ENCODE peak calls at places on chromosomes 11 and 22, in eight cellular contexts. Q is H9; W is tibial artery; S is activated CD8-positive, alpha-beta memory T cell treated with anti-CD3 and anti-CD28 coated beads, Interleukin-2, amount 50 U/mL, for 48 hours; D is mucosa of gallbladder; N is progenitor cell of endocrine pancreas; K is tibial nerve; M is CD8-positive, alpha-beta T cell. P is an unnamed sample.

GRCh38 chr22:30216710-30217109 is 29.8 kb downstream of the LIF start:
- DNase-seq in M (no peak), W (no peak), N (no peak), K (no peak), D (no peak), Q (no peak), S (no peak), P (no peak)

GRCh38 chr22:39908737-39909136 is 7.9 kb downstream of the GRAP2 start:
- DNase-seq in D (no peak), Q (no peak), M (peak; percentile 53), N (no peak), S (no peak), K (no peak), W (no peak), P (peak; percentile 26)

GRCh38 chr11:14054708-14055107 is 92.2 kb downstream of the SPON1 start:
- DNase-seq in K (no peak), S (no peak), D (peak; percentile 46), M (no peak), N (no peak), W (no peak), Q (no peak), P (no peak)

GRCh38 chr22:28799834-28800307 is 498 bp downstream of the XBP1 start:
- DNase-seq in M (peak; percentile 33), K (peak; percentile 40), W (peak; percentile 85), D (peak; percentile 63), S (peak; percentile 76), Q (peak; percentile 46), N (peak; percentile 11), P (peak; percentile 17)

GRCh38 chr11:65559951-65560537 is 1.9 kb upstream of the LTBP3 start:
- DNase-seq in D (peak; percentile 43), N (no peak), W (peak; percentile 72), M (no peak), Q (peak; percentile 63), S (no peak), K (no peak), P (no peak)

GRCh38 chr11:96037267-96037990 is 113.5 kb upstream of the MTMR2 start:
- DNase-seq in K (no peak), Q (no peak), M (no peak), N (no peak), W (no peak), D (no peak), S (no peak), P (no peak)

GRCh38 chr11:102560555-102561011 is 30.0 kb upstream of the MMP7 start:
- DNase-seq in S (no peak), N (no peak), M (no peak), W (no peak), K (no peak), Q (no peak), D (no peak), P (no peak)

GRCh38 chr11:61904539-61905048 is 12.8 kb downstream of the RAB3IL1 start:
- DNase-seq in N (no peak), W (no peak), Q (peak; percentile 86), D (peak; percentile 35), M (no peak), S (no peak), K (no peak), P (no peak)

GRCh38 chr11:1225386-1226225 is 2.7 kb downstream of the MUC5B start:
- DNase-seq in N (no peak), Q (peak; percentile 31), M (no peak), D (no peak), W (peak; percentile 60), K (no peak), S (no peak), P (no peak)

GRCh38 chr22:32620992-32621391 is 146.4 kb downstream of the FBXO7 start:
- DNase-seq in Q (no peak), D (no peak), N (no peak), M (no peak), S (no peak), W (no peak), K (no peak), P (no peak)

GRCh38 chr11:36492724-36493304 is 17.3 kb downstream of the TRAF6 start:
- DNase-seq in M (peak; percentile 23), D (peak; percentile 20), Q (no peak), W (no peak), N (no peak), K (no peak), S (no peak), P (no peak)

GRCh38 chr11:111633756-111634362 is 31.6 kb downstream of the SIK2 start:
- DNase-seq in N (no peak), M (no peak), W (no peak), S (no peak), Q (no peak), D (no peak), K (no peak), P (no peak)

GRCh38 chr11:63523151-63523550 is 13.5 kb upstream of the PLAAT4 start:
- DNase-seq in S (no peak), D (no peak), K (no peak), Q (no peak), M (no peak), W (no peak), N (no peak), P (no peak)

GRCh38 chr22:48918585-48919186 is 909.0 kb downstream of the BRD1 start:
- DNase-seq in M (no peak), D (no peak), S (peak; percentile 6), K (no peak), W (no peak), N (no peak), Q (peak; percentile 12), P (no peak)

GRCh38 chr22:45210577-45211431 is 29.9 kb downstream of the KIAA0930 start:
- DNase-seq in M (no peak), K (no peak), W (no peak), N (no peak), S (no peak), Q (no peak), D (no peak), P (no peak)

GRCh38 chr11:47087801-47088200 is 88.9 kb downstream of the ARFGAP2 start:
- DNase-seq in K (no peak), S (no peak), D (no peak), M (no peak), Q (no peak), N (no peak), W (no peak), P (no peak)

GRCh38 chr11:69448471-69449284 is 32.8 kb upstream of the LINC01488 start:
- DNase-seq in M (no peak), S (no peak), Q (no peak), W (peak; percentile 45), N (no peak), K (no peak), D (no peak), P (no peak)

GRCh38 chr11:70399681-70400112 is 1.4 kb downstream of the CTTN start:
- DNase-seq in N (no peak), D (peak; percentile 89), K (peak; percentile 50), W (peak; percentile 96), S (no peak), Q (peak; percentile 58), M (no peak), P (no peak)

GRCh38 chr11:36228689-36229088 is 60.5 kb downstream of the COMMD9 start:
- DNase-seq in D (no peak), Q (no peak), N (no peak), M (no peak), K (no peak), W (peak; percentile 69), S (no peak), P (no peak)

GRCh38 chr22:25644122-25644521 is 79.6 kb downstream of the GRK3 start:
- DNase-seq in K (no peak), S (no peak), Q (no peak), M (no peak), D (no peak), N (no peak), W (no peak), P (no peak)

GRCh38 chr11:118224512-118225180 is at the start of gene JAML:
- DNase-seq in W (no peak), Q (no peak), K (no peak), D (no peak), M (peak; percentile 68), N (no peak), S (peak; percentile 73), P (peak; percentile 47)

GRCh38 chr11:60971520-60971919 is at the start of gene CD6:
- DNase-seq in N (no peak), D (no peak), Q (no peak), M (peak; percentile 75), W (no peak), K (no peak), S (no peak), P (peak; percentile 54)

GRCh38 chr11:14544611-14545010 is 24.4 kb upstream of the PSMA1 start:
- DNase-seq in D (no peak), M (no peak), Q (no peak), K (no peak), N (no peak), S (no peak), W (no peak), P (no peak)

GRCh38 chr11:30282289-30282631 is 40.6 kb upstream of the ARL14EP start:
- DNase-seq in M (peak; percentile 14), N (no peak), D (no peak), W (no peak), K (no peak), S (peak; percentile 52), Q (no peak), P (no peak)

GRCh38 chr11:72002841-72003775 is 4.4 kb downstream of the IL18BP start:
- DNase-seq in S (no peak), W (peak; percentile 39), N (no peak), D (no peak), Q (peak; percentile 24), M (no peak), K (no peak), P (no peak)

GRCh38 chr11:26780686-26781085 is 58.8 kb upstream of the SLC5A12 start:
- DNase-seq in M (no peak), Q (no peak), N (no peak), W (no peak), K (no peak), D (no peak), S (no peak), P (no peak)

GRCh38 chr11:111540114-111540920 is at the start of gene LAYN:
- DNase-seq in W (peak; percentile 79), M (peak; percentile 59), K (no peak), Q (peak; percentile 78), S (peak; percentile 72), N (peak; percentile 42), D (peak; percentile 49), P (no peak)

GRCh38 chr11:117070016-117070415 is 28.2 kb downstream of the SIK3 start:
- DNase-seq in N (no peak), Q (no peak), D (no peak), K (no peak), M (no peak), W (no peak), S (no peak), P (no peak)

GRCh38 chr11:95699631-95700470 is 89.7 kb downstream of the FAM76B start:
- DNase-seq in S (no peak), D (no peak), W (no peak), M (no peak), K (no peak), N (no peak), Q (no peak), P (no peak)

GRCh38 chr11:13448876-13449275 is 14.1 kb downstream of the BTBD10 start:
- DNase-seq in N (no peak), S (no peak), D (no peak), W (no peak), K (no peak), M (no peak), Q (no peak), P (no peak)

GRCh38 chr11:113282898-113283297 is 31.5 kb upstream of the TTC12 start:
- DNase-seq in K (no peak), Q (no peak), S (no peak), W (peak; percentile 24), M (no peak), N (no peak), D (no peak), P (no peak)

GRCh38 chr11:130631119-130631518 is 182.7 kb downstream of the ADAMTS15 start:
- DNase-seq in W (no peak), S (no peak), K (no peak), M (no peak), D (no peak), N (no peak), Q (no peak), P (no peak)

GRCh38 chr11:62501432-62501891 is 45.1 kb downstream of the AHNAK start:
- DNase-seq in N (no peak), Q (no peak), D (peak; percentile 77), K (peak; percentile 50), S (no peak), M (no peak), W (no peak), P (no peak)

GRCh38 chr11:68704887-68705286 is 20.5 kb downstream of the GAL start:
- DNase-seq in S (no peak), N (no peak), W (no peak), K (no peak), Q (peak; percentile 70), M (no peak), D (no peak), P (no peak)

P was measured in T-helper 9 cell.